ENCODE peak calls at places on chromosome 16, in four cellular contexts. S, B, M and H are unnamed samples.

GRCh38 chr16:60642956-60643355 is 1393.3 kb downstream of the CDH8 start:
- DNase-seq in M (peak), S (no peak), B (no peak), H (no peak)

GRCh38 chr16:78127130-78127529 is 27.7 kb downstream of the WWOX start:
- DNase-seq in S (no peak), B (no peak), M (peak), H (no peak)

GRCh38 chr16:8712589-8713361 is 38.4 kb downstream of the ABAT start:
- DNase-seq in S (no peak), B (no peak), M (no peak), H (no peak)

GRCh38 chr16:75340715-75341500 is 89.5 kb upstream of the BCAR1 start:
- DNase-seq in M (peak), B (no peak), S (no peak), H (no peak)

GRCh38 chr16:11035096-11035495 is 90.7 kb downstream of the CLEC16A start:
- DNase-seq in S (no peak), M (no peak), B (no peak), H (no peak)

GRCh38 chr16:49454426-49455180 is 81.0 kb downstream of the C16orf78 start:
- DNase-seq in S (no peak), M (no peak), B (no peak), H (no peak)

GRCh38 chr16:19223235-19223847 is 55.3 kb downstream of the SYT17 start:
- DNase-seq in B (no peak), S (no peak), M (no peak), H (no peak)

GRCh38 chr16:53198933-53199332 is 144.1 kb downstream of the CHD9 start:
- DNase-seq in M (no peak), S (no peak), B (no peak), H (no peak)

GRCh38 chr16:30351001-30351441 is 4.1 kb downstream of the CD2BP2 start:
- DNase-seq in B (no peak), S (no peak), M (no peak), H (no peak)

GRCh38 chr16:55169780-55170179 is 154.2 kb upstream of the IRX6 start:
- DNase-seq in S (no peak), B (no peak), M (no peak), H (no peak)

DNA sequence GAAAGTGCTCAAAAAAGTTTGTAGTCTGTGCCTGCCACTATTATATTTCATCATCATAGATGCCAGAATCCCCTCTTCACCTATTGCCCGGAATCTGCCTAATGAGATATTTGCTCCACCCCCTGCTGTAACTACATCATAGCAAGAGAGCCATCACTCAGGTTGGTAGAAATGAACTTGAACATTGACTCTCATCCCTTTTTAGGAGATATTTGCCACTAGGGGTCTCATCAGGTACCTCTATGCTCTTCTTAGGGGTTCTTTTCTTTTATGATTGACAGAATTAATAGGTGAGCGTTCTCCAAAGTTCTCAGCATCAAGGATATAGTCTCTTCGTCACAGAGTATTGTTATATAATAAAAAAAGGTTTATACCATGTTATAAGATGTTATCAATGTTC is 20.0 kb downstream of the ANKS4B start:
- DNase-seq in B (no peak), M (no peak), S (no peak), H (no peak)
- TF ChIP-seq CTCF in B (no peak), M (no peak), S (no peak), H (no peak)

GRCh38 chr16:81179219-81179618 is 59.3 kb upstream of the BCO1 start:
- DNase-seq in M (no peak), B (no peak), S (no peak), H (no peak)

GRCh38 chr16:81170824-81171223 is 67.7 kb upstream of the BCO1 start:
- DNase-seq in B (no peak), M (no peak), S (no peak), H (no peak)

GRCh38 chr16:81172769-81173658 is 65.5 kb upstream of the BCO1 start:
- DNase-seq in S (no peak), M (no peak), B (no peak), H (no peak)

GRCh38 chr16:81174644-81175324 is 63.7 kb upstream of the BCO1 start:
- DNase-seq in B (no peak), M (peak), S (no peak), H (no peak)

DNA sequence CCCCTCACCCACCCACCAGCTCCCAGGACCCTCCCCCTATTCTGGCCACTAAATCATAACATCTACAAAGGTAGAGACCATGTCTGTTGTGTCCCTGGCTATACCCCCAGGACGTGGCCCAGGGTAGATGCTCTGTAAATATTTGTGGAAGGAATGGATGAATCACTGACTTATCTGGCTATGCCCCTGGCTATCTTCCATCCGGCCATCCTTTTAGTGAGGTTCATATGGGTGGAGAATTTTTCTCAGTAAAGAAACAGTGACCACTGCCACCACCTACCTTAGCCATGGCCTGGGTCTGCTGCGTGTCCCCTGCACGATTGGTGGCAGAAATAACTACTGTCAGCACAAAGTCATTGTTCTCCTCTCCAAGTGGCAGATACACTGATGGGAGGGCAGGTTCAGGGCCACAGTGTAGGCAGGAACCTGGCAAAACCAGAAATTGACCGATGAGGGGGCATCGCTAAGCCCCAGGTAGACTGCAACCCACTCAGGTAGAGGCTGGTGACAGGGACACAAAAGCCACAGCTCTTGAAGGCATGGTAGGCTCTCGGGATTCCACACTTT is 63.1 kb upstream of the BCO1 start:
- DNase-seq in M (peak), B (no peak), S (no peak), H (no peak)
- H3K4me3 ChIP-seq in M (no peak), B (no peak), S (no peak), H (no peak)

GRCh38 chr16:14004719-14005315 is 66.3 kb upstream of the MRTFB start:
- DNase-seq in S (no peak), B (no peak), M (no peak), H (peak)

GRCh38 chr16:14002416-14002815 is 68.7 kb upstream of the MRTFB start:
- DNase-seq in S (no peak), B (no peak), M (peak), H (no peak)

GRCh38 chr16:14004031-14004718 is 66.9 kb upstream of the MRTFB start:
- DNase-seq in S (peak), B (no peak), M (no peak), H (peak)

GRCh38 chr16:14001521-14001920 is 69.6 kb upstream of the MRTFB start:
- DNase-seq in B (no peak), M (no peak), S (no peak), H (no peak)

DNA sequence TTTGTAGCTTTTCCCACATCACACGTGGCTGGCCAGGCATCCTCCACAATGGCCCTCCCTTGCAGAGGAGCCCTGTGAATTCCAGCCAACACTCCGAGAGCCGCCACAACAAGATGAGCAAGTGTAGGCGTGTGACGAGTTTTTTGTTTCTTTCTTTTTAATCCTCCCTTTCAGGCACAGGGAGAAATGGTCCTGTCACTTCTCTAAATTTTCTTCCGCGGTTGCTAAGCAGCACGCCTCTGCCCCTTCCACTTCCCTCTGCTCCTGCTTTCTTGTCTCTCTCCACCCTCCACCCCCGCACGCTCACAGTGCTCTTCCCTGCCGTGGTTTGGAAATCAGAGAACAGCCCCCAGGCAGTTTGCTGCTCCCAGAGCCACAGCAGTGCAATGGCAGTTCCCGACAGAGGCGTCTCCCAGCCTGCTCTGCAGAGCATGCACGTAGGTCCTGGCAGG is 68.0 kb upstream of the MRTFB start:
- DNase-seq in B (no peak), S (peak), M (peak), H (peak)
- TF ChIP-seq CTCF in B (no peak), S (peak), M (peak), H (no peak)

DNA sequence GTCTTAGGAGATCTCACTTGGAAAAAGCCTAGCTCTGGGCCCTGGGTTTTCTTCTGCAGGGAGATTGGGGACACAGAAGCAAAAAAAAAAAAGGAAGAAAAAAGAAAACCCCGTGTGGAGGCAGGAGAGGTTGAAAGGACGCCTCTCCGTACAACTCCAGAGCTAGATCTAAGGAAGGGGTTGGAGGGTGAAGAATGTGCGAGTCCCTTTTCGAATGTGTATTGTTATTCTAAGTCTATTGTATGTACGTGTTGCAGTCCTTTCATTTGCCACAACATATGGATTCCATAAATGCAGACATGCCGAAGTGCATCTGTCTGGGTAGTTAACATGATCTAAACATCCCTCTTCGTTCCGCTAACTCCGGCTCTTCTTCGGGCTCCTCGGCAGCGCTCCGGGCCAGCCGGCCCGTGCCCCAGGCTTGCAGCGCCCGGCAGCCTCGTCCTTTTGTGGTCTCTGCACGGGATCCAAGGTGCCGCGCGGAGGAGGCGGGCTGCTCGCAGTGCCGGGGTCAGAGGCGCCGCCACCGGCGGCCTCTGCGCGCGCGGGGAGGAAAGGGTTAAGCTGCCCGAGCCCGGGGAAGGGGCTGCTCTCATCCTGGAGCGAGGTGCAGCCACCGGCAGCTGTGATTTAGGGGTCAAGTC is 14.8 kb upstream of the ZFHX3 start:
- DNase-seq in S (peak), B (no peak), M (peak), H (peak)
- H3K4me3 ChIP-seq in S (peak), B (no peak), M (peak), H (no peak)